ENCODE peak calls at places on chromosomes 16 and 17, in four cellular contexts. One of them, this sample, is unnamed. For H3K27me3, the result is how much of the 10 kb centered on the place peaks cover.

GRCh38 chr17:37570527-37571093 is 38.6 kb downstream of the SYNRG start:
- DNase-seq in IMR-90: peak
- DNase-seq in uterus: no peak
- DNase-seq in thoracic aorta: no peak
- DNase-seq in this sample: peak

GRCh38 chr16:30977502-30977901 is 7.5 kb upstream of the HSD3B7 start:
- DNase-seq in IMR-90: no peak
- DNase-seq in uterus: no peak
- DNase-seq in thoracic aorta: no peak
- DNase-seq in this sample: no peak

GRCh38 chr16:80875616-80876015 is 71.2 kb upstream of the CDYL2 start:
- DNase-seq in IMR-90: no peak
- DNase-seq in uterus: no peak
- DNase-seq in thoracic aorta: no peak
- DNase-seq in this sample: no peak

GRCh38 chr16:75628351-75628750 is 5.3 kb upstream of the ADAT1 start:
- DNase-seq in IMR-90: no peak
- DNase-seq in uterus: no peak
- DNase-seq in thoracic aorta: no peak
- DNase-seq in this sample: no peak

GRCh38 chr16:2686912-2687507 is 4.7 kb downstream of the KCTD5 start:
- DNase-seq in IMR-90: no peak
- DNase-seq in uterus: no peak
- DNase-seq in thoracic aorta: no peak
- DNase-seq in this sample: no peak

GRCh38 chr17:69342896-69343644 is 16.1 kb upstream of the ABCA5 start:
- DNase-seq in IMR-90: no peak
- DNase-seq in uterus: no peak
- DNase-seq in thoracic aorta: no peak
- DNase-seq in this sample: peak

GRCh38 chr17:39485555-39485954 is 24.3 kb downstream of the CDK12 start:
- DNase-seq in IMR-90: peak
- DNase-seq in uterus: no peak
- DNase-seq in thoracic aorta: no peak
- DNase-seq in this sample: no peak

GRCh38 chr17:2157081-2157480 is 102.2 kb downstream of the HIC1 start:
- DNase-seq in IMR-90: peak
- DNase-seq in uterus: no peak
- DNase-seq in thoracic aorta: no peak
- DNase-seq in this sample: no peak

GRCh38 chr17:15651583-15652110 is 32.1 kb upstream of the FBXW10B start:
- DNase-seq in IMR-90: peak
- DNase-seq in uterus: peak
- DNase-seq in thoracic aorta: peak
- DNase-seq in this sample: peak

GRCh38 chr17:79459003-79459655 is 151.7 kb downstream of the RBFOX3 start:
- DNase-seq in IMR-90: no peak
- DNase-seq in uterus: no peak
- DNase-seq in thoracic aorta: no peak
- DNase-seq in this sample: no peak

GRCh38 chr17:44105483-44105882 is 18.0 kb downstream of the HDAC5 start:
- DNase-seq in IMR-90: no peak
- DNase-seq in uterus: no peak
- DNase-seq in thoracic aorta: no peak
- DNase-seq in this sample: no peak

GRCh38 chr17:2266045-2266864 is 37.3 kb downstream of the SMG6 start:
- DNase-seq in IMR-90: no peak
- DNase-seq in uterus: no peak
- DNase-seq in thoracic aorta: no peak
- DNase-seq in this sample: no peak

GRCh38 chr16:1033128-1033679 is 39.3 kb upstream of the SSTR5 start:
- DNase-seq in IMR-90: no peak
- DNase-seq in uterus: no peak
- DNase-seq in thoracic aorta: no peak
- DNase-seq in this sample: no peak
- H3K27me3 ChIP-seq in IMR-90: under half
- H3K27me3 ChIP-seq in uterus: under half
- H3K27me3 ChIP-seq in thoracic aorta: under half
- H3K27me3 ChIP-seq in this sample: under half

DNA sequence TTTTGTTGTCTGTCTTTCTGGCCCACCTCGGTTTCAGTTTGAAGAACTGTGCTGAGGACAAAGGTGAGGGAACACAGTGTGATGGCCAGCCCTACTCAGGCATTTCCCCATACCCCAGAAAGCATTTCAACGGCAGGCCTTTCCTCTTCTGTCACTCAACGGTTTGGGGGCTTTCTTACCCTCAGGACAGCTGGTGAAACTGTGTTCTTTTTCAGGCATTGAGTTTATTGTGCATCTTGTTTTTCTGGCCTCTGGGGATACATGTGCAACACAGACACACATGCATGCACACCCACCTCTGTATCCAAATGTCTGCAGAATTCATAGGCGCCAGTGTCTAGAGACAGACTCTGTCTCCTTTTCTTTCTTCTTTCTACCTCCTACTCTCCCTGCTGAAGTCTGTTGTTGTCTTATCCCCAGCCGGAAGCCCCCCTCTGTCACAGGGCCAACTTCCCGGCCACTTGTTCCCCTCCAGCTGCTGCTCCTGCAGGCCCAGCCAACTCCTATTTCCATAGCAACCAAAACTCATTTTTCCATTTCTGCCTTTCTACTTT is 17.0 kb downstream of the CHD9 start:
- DNase-seq in IMR-90: no peak
- DNase-seq in uterus: peak
- DNase-seq in thoracic aorta: no peak
- DNase-seq in this sample: peak
- H3K27ac ChIP-seq in IMR-90: no peak
- H3K27ac ChIP-seq in uterus: peak
- H3K27ac ChIP-seq in thoracic aorta: no peak
- H3K27ac ChIP-seq in this sample: peak

GRCh38 chr16:54284931-54285413 is 1.6 kb downstream of the IRX3 start:
- DNase-seq in IMR-90: no peak
- DNase-seq in uterus: no peak
- DNase-seq in thoracic aorta: no peak
- DNase-seq in this sample: peak
- H3K27me3 ChIP-seq in IMR-90: half or more
- H3K27me3 ChIP-seq in uterus: under half
- H3K27me3 ChIP-seq in thoracic aorta: under half
- H3K27me3 ChIP-seq in this sample: half or more

DNA sequence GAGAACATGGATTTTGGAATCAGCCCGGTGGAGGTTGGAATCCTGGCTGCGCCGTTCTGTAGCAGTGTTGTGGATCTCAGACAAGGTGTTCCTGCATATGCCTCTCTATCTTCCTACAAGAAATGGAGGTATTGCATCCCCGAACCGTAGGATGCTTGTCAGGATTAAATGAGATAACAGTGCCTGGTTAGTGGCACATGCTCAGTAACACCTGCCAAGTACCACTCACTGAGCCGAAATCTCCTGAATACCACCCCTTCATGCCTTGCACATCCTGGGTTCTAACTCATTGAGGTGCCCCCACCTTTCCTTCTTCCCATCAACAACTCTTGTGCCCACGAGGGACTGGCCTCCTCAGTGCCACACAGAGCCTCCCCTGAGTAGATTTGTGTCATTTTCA is 84.0 kb downstream of the WWOX start:
- DNase-seq in IMR-90: no peak
- DNase-seq in uterus: no peak
- DNase-seq in thoracic aorta: no peak
- DNase-seq in this sample: no peak
- H3K27ac ChIP-seq in IMR-90: peak
- H3K27ac ChIP-seq in uterus: no peak
- H3K27ac ChIP-seq in thoracic aorta: no peak
- H3K27ac ChIP-seq in this sample: no peak

GRCh38 chr16:16131204-16131603 is 92.1 kb downstream of the ABCC6 start:
- DNase-seq in IMR-90: no peak
- DNase-seq in uterus: no peak
- DNase-seq in thoracic aorta: no peak
- DNase-seq in this sample: no peak

GRCh38 chr16:16131659-16132058 is 91.6 kb downstream of the ABCC6 start:
- DNase-seq in IMR-90: no peak
- DNase-seq in uterus: no peak
- DNase-seq in thoracic aorta: no peak
- DNase-seq in this sample: no peak

GRCh38 chr16:16136588-16136987 is 86.7 kb downstream of the ABCC6 start:
- DNase-seq in IMR-90: no peak
- DNase-seq in uterus: no peak
- DNase-seq in thoracic aorta: no peak
- DNase-seq in this sample: no peak

GRCh38 chr16:16137110-16137509 is 86.2 kb downstream of the ABCC6 start:
- DNase-seq in IMR-90: no peak
- DNase-seq in uterus: no peak
- DNase-seq in thoracic aorta: no peak
- DNase-seq in this sample: no peak

GRCh38 chr16:16133943-16134604 is 89.2 kb downstream of the ABCC6 start:
- DNase-seq in IMR-90: no peak
- DNase-seq in uterus: no peak
- DNase-seq in thoracic aorta: no peak
- DNase-seq in this sample: no peak
- H3K27me3 ChIP-seq in IMR-90: under half
- H3K27me3 ChIP-seq in uterus: under half
- H3K27me3 ChIP-seq in thoracic aorta: under half
- H3K27me3 ChIP-seq in this sample: under half

GRCh38 chr16:82655315-82655714 is 28.5 kb downstream of the CDH13 start:
- DNase-seq in IMR-90: peak
- DNase-seq in uterus: no peak
- DNase-seq in thoracic aorta: no peak
- DNase-seq in this sample: peak
- H3K27ac ChIP-seq in IMR-90: peak
- H3K27ac ChIP-seq in uterus: no peak
- H3K27ac ChIP-seq in thoracic aorta: no peak
- H3K27ac ChIP-seq in this sample: no peak

GRCh38 chr17:74529243-74529642 is 2.0 kb downstream of the CD300LB start:
- DNase-seq in IMR-90: no peak
- DNase-seq in uterus: no peak
- DNase-seq in thoracic aorta: no peak
- DNase-seq in this sample: no peak

GRCh38 chr17:74528491-74529199 is 2.6 kb downstream of the CD300LB start:
- DNase-seq in IMR-90: no peak
- DNase-seq in uterus: no peak
- DNase-seq in thoracic aorta: no peak
- DNase-seq in this sample: no peak

GRCh38 chr17:74532115-74532514 is 840 bp upstream of the CD300LB start:
- DNase-seq in IMR-90: no peak
- DNase-seq in uterus: no peak
- DNase-seq in thoracic aorta: no peak
- DNase-seq in this sample: peak

GRCh38 chr17:74531231-74531761 is at the start of gene CD300LB:
- DNase-seq in IMR-90: no peak
- DNase-seq in uterus: no peak
- DNase-seq in thoracic aorta: no peak
- DNase-seq in this sample: peak

GRCh38 chr17:74530751-74531150 is 524 bp downstream of the CD300LB start:
- DNase-seq in IMR-90: no peak
- DNase-seq in uterus: no peak
- DNase-seq in thoracic aorta: no peak
- DNase-seq in this sample: no peak
- H3K27me3 ChIP-seq in IMR-90: under half
- H3K27me3 ChIP-seq in uterus: under half
- H3K27me3 ChIP-seq in thoracic aorta: under half
- H3K27me3 ChIP-seq in this sample: under half

GRCh38 chr16:4345439-4346204 is 5.5 kb downstream of the PAM16 start:
- DNase-seq in IMR-90: no peak
- DNase-seq in uterus: no peak
- DNase-seq in thoracic aorta: no peak
- DNase-seq in this sample: no peak
- H3K27ac ChIP-seq in IMR-90: no peak
- H3K27ac ChIP-seq in uterus: no peak
- H3K27ac ChIP-seq in thoracic aorta: no peak
- H3K27ac ChIP-seq in this sample: no peak

This sample was measured in heart left ventricle.